ENCODE peak calls at places on chromosome 18, in six cellular contexts. One of them, this sample, is unnamed.

GRCh38 chr18:44887227-44887631 is 206.5 kb downstream of the SETBP1 start:
- DNase-seq in cardiac muscle cell: peak; percentile 67
- DNase-seq in PC-3: no peak
- DNase-seq in mesothelial cell of epicardium: no peak
- DNase-seq in neural crest cell: no peak
- DNase-seq in IMR-90: peak; percentile 2
- DNase-seq in this sample: no peak

GRCh38 chr18:36195427-36196122 is 8.3 kb downstream of the MOCOS start:
- DNase-seq in cardiac muscle cell: peak; percentile 67
- DNase-seq in mesothelial cell of epicardium: no peak
- DNase-seq in IMR-90: no peak
- DNase-seq in PC-3: no peak
- DNase-seq in neural crest cell: no peak
- DNase-seq in this sample: no peak

GRCh38 chr18:28768791-28769768 is 592.1 kb upstream of the CDH2 start:
- DNase-seq in mesothelial cell of epicardium: no peak
- DNase-seq in neural crest cell: no peak
- DNase-seq in PC-3: no peak
- DNase-seq in cardiac muscle cell: no peak
- DNase-seq in IMR-90: peak; percentile 15
- DNase-seq in this sample: no peak

GRCh38 chr18:75125359-75126331 is 83.3 kb downstream of the PTGR3 start:
- DNase-seq in IMR-90: no peak
- DNase-seq in PC-3: peak; percentile 39
- DNase-seq in cardiac muscle cell: peak; percentile 4
- DNase-seq in neural crest cell: no peak
- DNase-seq in mesothelial cell of epicardium: no peak
- DNase-seq in this sample: no peak

GRCh38 chr18:60826346-60826745 is 453.8 kb upstream of the MC4R start:
- DNase-seq in mesothelial cell of epicardium: no peak
- DNase-seq in PC-3: peak; percentile 6
- DNase-seq in neural crest cell: no peak
- DNase-seq in IMR-90: no peak
- DNase-seq in cardiac muscle cell: no peak
- DNase-seq in this sample: no peak

GRCh38 chr18:62587689-62588088 is 64.9 kb downstream of the ZCCHC2 start:
- DNase-seq in cardiac muscle cell: no peak
- DNase-seq in mesothelial cell of epicardium: no peak
- DNase-seq in PC-3: no peak
- DNase-seq in neural crest cell: no peak
- DNase-seq in IMR-90: no peak
- DNase-seq in this sample: no peak

GRCh38 chr18:48186084-48186798 is 222.9 kb downstream of the ZBTB7C start:
- DNase-seq in neural crest cell: peak; percentile 37
- DNase-seq in mesothelial cell of epicardium: no peak
- DNase-seq in IMR-90: no peak
- DNase-seq in cardiac muscle cell: peak; percentile 37
- DNase-seq in PC-3: no peak
- DNase-seq in this sample: peak; percentile 27

GRCh38 chr18:78480531-78481054 is 499.0 kb upstream of the SALL3 start:
- DNase-seq in neural crest cell: no peak
- DNase-seq in mesothelial cell of epicardium: no peak
- DNase-seq in PC-3: no peak
- DNase-seq in cardiac muscle cell: no peak
- DNase-seq in IMR-90: no peak
- DNase-seq in this sample: no peak

GRCh38 chr18:65754121-65754520 is 3.3 kb downstream of the CDH7 start:
- DNase-seq in neural crest cell: no peak
- DNase-seq in PC-3: peak; percentile 58
- DNase-seq in mesothelial cell of epicardium: no peak
- DNase-seq in cardiac muscle cell: no peak
- DNase-seq in IMR-90: no peak
- DNase-seq in this sample: no peak

GRCh38 chr18:65751145-65752085 is 603 bp downstream of the CDH7 start:
- DNase-seq in neural crest cell: peak; percentile 31
- DNase-seq in IMR-90: no peak
- DNase-seq in mesothelial cell of epicardium: peak; percentile 21
- DNase-seq in cardiac muscle cell: no peak
- DNase-seq in PC-3: no peak
- DNase-seq in this sample: peak; percentile 22

GRCh38 chr18:65755616-65756015 is 4.8 kb downstream of the CDH7 start:
- DNase-seq in mesothelial cell of epicardium: no peak
- DNase-seq in cardiac muscle cell: no peak
- DNase-seq in IMR-90: no peak
- DNase-seq in PC-3: no peak
- DNase-seq in neural crest cell: no peak
- DNase-seq in this sample: no peak

GRCh38 chr18:65752625-65753325 is 2.0 kb downstream of the CDH7 start:
- DNase-seq in mesothelial cell of epicardium: no peak
- DNase-seq in neural crest cell: no peak
- DNase-seq in IMR-90: no peak
- DNase-seq in cardiac muscle cell: no peak
- DNase-seq in PC-3: no peak
- DNase-seq in this sample: no peak

DNA sequence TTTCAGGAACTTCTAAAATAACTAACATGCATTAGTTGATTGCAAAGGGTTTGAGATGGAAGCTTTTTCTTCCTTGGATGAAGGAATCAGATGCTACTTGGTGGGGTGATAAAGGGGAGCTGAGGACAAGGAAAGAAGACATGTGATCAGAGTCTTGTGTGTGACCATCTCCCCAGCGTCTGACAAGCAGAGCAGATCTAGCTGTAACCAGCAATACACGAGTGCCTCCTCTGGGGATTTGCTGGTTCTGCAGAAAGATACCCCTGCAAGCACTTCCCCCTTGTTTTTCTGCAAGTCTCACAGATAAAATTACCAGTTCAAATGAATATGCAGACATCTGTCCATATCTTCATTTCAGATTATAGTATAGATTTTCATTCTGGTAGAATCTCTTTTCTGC is 2.7 kb downstream of the CDH7 start:
- DNase-seq in PC-3: peak; percentile 76
- DNase-seq in IMR-90: no peak
- DNase-seq in mesothelial cell of epicardium: no peak
- DNase-seq in neural crest cell: peak; percentile 43
- DNase-seq in cardiac muscle cell: no peak
- DNase-seq in this sample: no peak
- TF ChIP-seq CTCF in PC-3: peak; percentile 83
- TF ChIP-seq CTCF in IMR-90: no peak
- TF ChIP-seq CTCF in mesothelial cell of epicardium: no peak
- TF ChIP-seq CTCF in neural crest cell: peak; percentile 74
- TF ChIP-seq CTCF in cardiac muscle cell: no peak
- TF ChIP-seq CTCF in this sample: peak; percentile 41

GRCh38 chr18:68660355-68661183 is 54.3 kb downstream of the TMX3 start:
- DNase-seq in PC-3: peak; percentile 69
- DNase-seq in neural crest cell: no peak
- DNase-seq in cardiac muscle cell: peak; percentile 73
- DNase-seq in mesothelial cell of epicardium: no peak
- DNase-seq in IMR-90: peak; percentile 61
- DNase-seq in this sample: no peak
- TF ChIP-seq CTCF in PC-3: peak; percentile 79
- TF ChIP-seq CTCF in neural crest cell: peak; percentile 83
- TF ChIP-seq CTCF in cardiac muscle cell: peak; percentile 51
- TF ChIP-seq CTCF in mesothelial cell of epicardium: peak; percentile 76
- TF ChIP-seq CTCF in IMR-90: peak; percentile 68
- TF ChIP-seq CTCF in this sample: peak; percentile 58

DNA sequence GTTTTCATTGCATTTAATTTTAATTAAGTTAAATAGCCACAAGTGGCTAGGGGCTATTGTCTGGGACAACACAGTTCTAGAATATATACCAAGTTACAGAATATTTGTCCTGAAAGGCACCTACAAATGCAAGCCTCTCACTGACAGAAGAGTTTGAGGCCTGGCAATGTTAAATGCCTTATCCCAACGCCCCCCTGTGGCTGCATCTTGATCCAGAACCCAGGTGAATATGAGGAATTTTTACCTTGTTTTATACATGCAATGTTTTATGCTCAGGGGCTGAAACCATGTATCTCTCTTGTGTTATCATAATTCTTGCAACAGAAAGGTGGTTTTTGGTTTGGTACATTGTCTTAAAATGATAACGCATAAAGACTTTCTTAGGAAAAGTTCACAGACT is 71.8 kb upstream of the SEC11C start:
- DNase-seq in mesothelial cell of epicardium: no peak
- DNase-seq in IMR-90: peak; percentile 18
- DNase-seq in neural crest cell: no peak
- DNase-seq in cardiac muscle cell: peak; percentile 54
- DNase-seq in PC-3: peak; percentile 56
- DNase-seq in this sample: no peak
- TF ChIP-seq CTCF in mesothelial cell of epicardium: peak; percentile 35
- TF ChIP-seq CTCF in IMR-90: peak; percentile 46
- TF ChIP-seq CTCF in neural crest cell: peak; percentile 59
- TF ChIP-seq CTCF in cardiac muscle cell: peak; percentile 65
- TF ChIP-seq CTCF in PC-3: peak; percentile 74
- TF ChIP-seq CTCF in this sample: peak; percentile 36

GRCh38 chr18:76378526-76379215 is 116.4 kb downstream of the ZNF516 start:
- DNase-seq in mesothelial cell of epicardium: no peak
- DNase-seq in neural crest cell: no peak
- DNase-seq in PC-3: no peak
- DNase-seq in cardiac muscle cell: no peak
- DNase-seq in IMR-90: no peak
- DNase-seq in this sample: no peak

GRCh38 chr18:76379226-76380126 is 115.6 kb downstream of the ZNF516 start:
- DNase-seq in IMR-90: no peak
- DNase-seq in neural crest cell: no peak
- DNase-seq in mesothelial cell of epicardium: no peak
- DNase-seq in cardiac muscle cell: no peak
- DNase-seq in PC-3: no peak
- DNase-seq in this sample: no peak

GRCh38 chr18:76380127-76380729 is 114.8 kb downstream of the ZNF516 start:
- DNase-seq in mesothelial cell of epicardium: no peak
- DNase-seq in cardiac muscle cell: no peak
- DNase-seq in PC-3: no peak
- DNase-seq in IMR-90: no peak
- DNase-seq in neural crest cell: no peak
- DNase-seq in this sample: no peak

GRCh38 chr18:76382265-76382664 is 112.8 kb downstream of the ZNF516 start:
- DNase-seq in mesothelial cell of epicardium: no peak
- DNase-seq in IMR-90: peak; percentile 52
- DNase-seq in neural crest cell: no peak
- DNase-seq in cardiac muscle cell: no peak
- DNase-seq in PC-3: no peak
- DNase-seq in this sample: no peak

DNA sequence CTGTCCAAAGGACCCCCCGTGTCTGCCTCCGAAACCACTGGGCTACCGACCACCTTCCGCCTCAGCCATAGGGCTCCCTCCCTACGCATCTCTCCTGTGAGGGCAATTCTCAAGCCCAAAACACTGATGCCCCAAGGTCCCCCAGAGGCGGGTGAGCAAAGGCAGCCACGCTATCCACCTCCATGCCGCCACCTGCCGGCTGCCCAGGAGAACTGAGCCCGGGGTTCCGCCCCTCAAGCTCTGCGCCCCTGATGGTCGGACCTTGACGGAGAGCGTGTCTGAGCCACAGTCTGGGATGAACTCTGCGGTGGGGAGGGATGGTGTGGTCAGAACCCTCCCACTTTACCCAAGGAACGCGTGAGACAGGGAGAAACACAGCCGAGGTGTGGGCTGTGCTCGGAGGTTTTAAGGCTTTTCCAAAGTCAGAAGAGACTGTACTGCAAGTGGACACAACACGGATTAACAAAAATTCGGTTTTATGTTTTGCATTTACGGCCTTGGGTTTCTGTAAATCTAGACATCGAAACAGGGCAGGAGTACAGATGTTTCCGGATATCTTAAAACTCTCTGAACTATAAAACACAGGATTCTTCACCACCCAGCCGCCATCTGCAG is 114.1 kb downstream of the ZNF516 start:
- DNase-seq in PC-3: no peak
- DNase-seq in neural crest cell: peak; percentile 27
- DNase-seq in cardiac muscle cell: no peak
- DNase-seq in IMR-90: no peak
- DNase-seq in mesothelial cell of epicardium: no peak
- DNase-seq in this sample: no peak
- TF ChIP-seq CTCF in PC-3: peak; percentile 38
- TF ChIP-seq CTCF in neural crest cell: peak; percentile 61
- TF ChIP-seq CTCF in cardiac muscle cell: peak; percentile 61
- TF ChIP-seq CTCF in IMR-90: peak; percentile 37
- TF ChIP-seq CTCF in mesothelial cell of epicardium: peak; percentile 68
- TF ChIP-seq CTCF in this sample: no peak

GRCh38 chr18:55343396-55344073 is 244.5 kb downstream of the TCF4 start:
- DNase-seq in neural crest cell: no peak
- DNase-seq in cardiac muscle cell: peak; percentile 54
- DNase-seq in PC-3: peak; percentile 46
- DNase-seq in mesothelial cell of epicardium: no peak
- DNase-seq in IMR-90: peak; percentile 64
- DNase-seq in this sample: no peak
- TF ChIP-seq CTCF in neural crest cell: peak; percentile 72
- TF ChIP-seq CTCF in cardiac muscle cell: peak; percentile 63
- TF ChIP-seq CTCF in PC-3: peak; percentile 69
- TF ChIP-seq CTCF in mesothelial cell of epicardium: peak; percentile 70
- TF ChIP-seq CTCF in IMR-90: peak; percentile 65
- TF ChIP-seq CTCF in this sample: peak; percentile 68

GRCh38 chr18:23684515-23685197 is 4.6 kb upstream of the LAMA3 start:
- DNase-seq in IMR-90: no peak
- DNase-seq in cardiac muscle cell: peak; percentile 61
- DNase-seq in neural crest cell: no peak
- DNase-seq in PC-3: peak; percentile 92
- DNase-seq in mesothelial cell of epicardium: no peak
- DNase-seq in this sample: no peak

GRCh38 chr18:23689616-23690504 is 607 bp downstream of the LAMA3 start:
- DNase-seq in cardiac muscle cell: no peak
- DNase-seq in neural crest cell: peak; percentile 21
- DNase-seq in PC-3: peak; percentile 42
- DNase-seq in mesothelial cell of epicardium: no peak
- DNase-seq in IMR-90: no peak
- DNase-seq in this sample: no peak

GRCh38 chr18:23688528-23688927 is 725 bp upstream of the LAMA3 start:
- DNase-seq in cardiac muscle cell: no peak
- DNase-seq in IMR-90: no peak
- DNase-seq in neural crest cell: no peak
- DNase-seq in mesothelial cell of epicardium: no peak
- DNase-seq in PC-3: no peak
- DNase-seq in this sample: no peak

GRCh38 chr18:23690505-23691068 is 1.3 kb downstream of the LAMA3 start:
- DNase-seq in IMR-90: no peak
- DNase-seq in mesothelial cell of epicardium: no peak
- DNase-seq in neural crest cell: no peak
- DNase-seq in PC-3: peak; percentile 27
- DNase-seq in cardiac muscle cell: no peak
- DNase-seq in this sample: no peak

DNA sequence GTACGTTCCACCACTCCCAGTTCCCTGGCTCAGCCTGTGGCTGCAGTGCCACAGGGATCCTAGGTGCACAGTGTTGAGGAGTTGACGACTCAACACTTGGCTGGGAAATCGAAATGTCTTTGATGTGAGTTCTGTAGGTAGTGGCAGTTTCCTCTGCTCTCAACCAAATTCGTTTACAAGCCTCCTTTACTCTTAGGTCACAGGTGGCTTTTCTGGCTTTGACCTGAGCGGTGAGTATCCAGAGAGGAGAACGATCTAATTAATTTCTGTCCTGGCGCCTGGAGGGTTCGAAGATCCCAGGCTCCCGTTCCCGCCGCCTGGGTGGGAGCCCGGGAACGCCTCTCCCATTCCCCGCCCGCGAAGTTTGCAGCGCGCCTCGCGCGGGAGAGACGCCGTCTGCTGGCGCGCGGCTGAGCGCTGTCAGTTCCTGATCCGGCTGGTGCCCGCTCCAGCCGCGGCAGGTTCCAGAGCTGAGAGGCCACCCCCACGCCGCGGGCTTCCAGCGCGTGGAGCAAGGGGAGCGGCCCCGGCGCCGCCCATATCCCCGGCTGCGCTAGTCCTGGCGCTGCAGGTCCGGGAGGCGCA is at the start of gene LAMA3:
- DNase-seq in cardiac muscle cell: peak; percentile 46
- DNase-seq in mesothelial cell of epicardium: peak; percentile 40
- DNase-seq in neural crest cell: peak; percentile 19
- DNase-seq in IMR-90: peak; percentile 11
- DNase-seq in PC-3: peak; percentile 81
- DNase-seq in this sample: no peak
- TF ChIP-seq CTCF in cardiac muscle cell: peak; percentile 40
- TF ChIP-seq CTCF in mesothelial cell of epicardium: no peak
- TF ChIP-seq CTCF in neural crest cell: no peak
- TF ChIP-seq CTCF in IMR-90: no peak
- TF ChIP-seq CTCF in PC-3: no peak
- TF ChIP-seq CTCF in this sample: no peak